ENCODE peak calls at places on chromosomes 12 and 14, in seven cellular contexts. P is hepatocyte, W is mammary epithelial cell, Z is endothelial cell of umbilical vein, X is fibroblast of lung, K is neural progenitor cell, I is PC-3. J is an unnamed sample. For H3K79me2, the result is how much of the 10 kb centered on the place peaks cover.

GRCh38 chr12:57893460-57894353 is 47.2 kb upstream of the CTDSP2 start:
- DNase-seq in Z (peak), K (peak), W (no peak), I (no peak), X (peak), P (peak), J (no peak)

GRCh38 chr12:71871116-71871515 is 31.6 kb downstream of the TBC1D15 start:
- DNase-seq in X (peak), K (no peak), Z (no peak), W (no peak), P (no peak), I (peak), J (no peak)

GRCh38 chr12:55713721-55714120 is 2.1 kb upstream of the BLOC1S1 start:
- DNase-seq in I (peak), W (peak), K (no peak), P (no peak), X (peak), Z (no peak), J (no peak)

GRCh38 chr12:122460061-122460460 is 37.6 kb upstream of the CLIP1 start:
- DNase-seq in W (no peak), I (no peak), Z (no peak), K (no peak), P (no peak), X (no peak), J (no peak)

GRCh38 chr12:95195122-95195521 is 22.1 kb downstream of the FGD6 start:
- DNase-seq in K (no peak), Z (no peak), W (no peak), I (peak), X (no peak), P (no peak), J (no peak)

GRCh38 chr14:105486974-105487448 is 325 bp downstream of the CRIP1 start:
- DNase-seq in W (no peak), P (no peak), X (no peak), K (peak), Z (no peak), I (no peak), J (peak)

GRCh38 chr12:130482448-130482847 is 144.8 kb downstream of the PIWIL1 start:
- DNase-seq in P (no peak), K (peak), X (no peak), I (no peak), Z (no peak), W (no peak), J (no peak)

GRCh38 chr12:97127061-97127460 is 220.0 kb downstream of the NEDD1 start:
- DNase-seq in W (no peak), Z (peak), X (no peak), K (peak), I (no peak), P (no peak), J (no peak)

GRCh38 chr12:132622437-132623071 is 4.0 kb downstream of the P2RX2 start:
- DNase-seq in P (no peak), X (peak), K (no peak), Z (no peak), I (peak), W (no peak), J (peak)

GRCh38 chr12:51922762-51923505 is 15.6 kb downstream of the ACVRL1 start:
- DNase-seq in K (no peak), I (peak), P (no peak), W (no peak), Z (peak), X (peak), J (no peak)

GRCh38 chr12:21971344-21971743 is 30.1 kb upstream of the ABCC9 start:
- DNase-seq in P (no peak), K (peak), Z (no peak), W (no peak), I (no peak), X (no peak), J (peak)

GRCh38 chr12:50059440-50060119 is 2.2 kb downstream of the ASIC1 start:
- DNase-seq in P (no peak), Z (no peak), K (no peak), W (no peak), I (no peak), X (no peak), J (no peak)

GRCh38 chr14:38004610-38004879 is 203.2 kb upstream of the SSTR1 start:
- DNase-seq in Z (no peak), W (no peak), K (peak), X (no peak), I (no peak), P (no peak), J (no peak)

GRCh38 chr12:10634427-10634826 is 21.0 kb upstream of the MAGOHB start:
- DNase-seq in Z (no peak), I (peak), P (no peak), X (no peak), W (peak), K (no peak), J (no peak)

GRCh38 chr14:103221781-103222358 is 98.6 kb downstream of the TNFAIP2 start:
- DNase-seq in I (no peak), K (no peak), X (no peak), W (no peak), P (no peak), Z (no peak), J (no peak)

DNA sequence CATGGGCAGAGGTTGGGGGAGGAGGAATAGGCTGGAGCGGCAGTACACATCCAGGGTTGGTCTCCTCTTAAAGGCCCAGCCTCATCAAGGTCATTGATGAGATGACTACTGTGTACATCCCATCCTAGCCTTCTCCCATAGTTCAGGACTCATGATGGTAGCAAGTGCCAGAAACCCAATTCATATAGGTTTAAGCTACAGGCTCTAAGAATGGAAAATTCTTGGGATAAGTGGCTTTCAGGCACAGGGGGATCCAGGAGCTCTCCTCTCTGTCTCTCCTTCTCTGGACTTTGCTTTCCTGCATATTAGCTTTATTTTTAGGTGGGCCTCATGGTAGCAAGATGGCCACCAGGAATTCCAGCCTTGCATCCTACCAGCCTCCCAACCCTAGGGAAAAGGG is 6.3 kb downstream of the SDSL start:
- DNase-seq in I (no peak), Z (no peak), K (no peak), P (no peak), W (no peak), X (no peak), J (no peak)
- H3K4me3 ChIP-seq in I (no peak), Z (no peak), K (no peak), P (no peak), W (no peak), X (no peak), J (no peak)

GRCh38 chr14:71415404-71415690 is 508.1 kb downstream of the PCNX1 start:
- DNase-seq in K (no peak), I (no peak), X (peak), W (no peak), Z (no peak), P (no peak), J (no peak)
- H3K79me2 ChIP-seq in K (under half), I (half or more), X (under half), W (half or more), Z (under half), P (half or more), J (under half)

GRCh38 chr12:106140223-106140986 is 1.7 kb upstream of the NUAK1 start:
- DNase-seq in X (no peak), I (no peak), Z (no peak), P (peak), K (peak), W (no peak), J (no peak)

GRCh38 chr12:106142591-106143261 is 4.0 kb upstream of the NUAK1 start:
- DNase-seq in P (no peak), X (no peak), Z (no peak), W (no peak), I (no peak), K (no peak), J (no peak)

GRCh38 chr12:106139422-106140141 is 828 bp upstream of the NUAK1 start:
- DNase-seq in P (peak), X (peak), K (peak), I (peak), W (peak), Z (peak), J (no peak)

GRCh38 chr12:106141452-106141851 is 2.7 kb upstream of the NUAK1 start:
- DNase-seq in K (no peak), P (no peak), X (no peak), W (no peak), Z (no peak), I (no peak), J (no peak)

GRCh38 chr12:106141003-106141402 is 2.2 kb upstream of the NUAK1 start:
- DNase-seq in K (no peak), X (no peak), W (no peak), P (no peak), Z (no peak), I (no peak), J (no peak)
- H3K4me3 ChIP-seq in K (peak), X (no peak), W (no peak), P (no peak), Z (no peak), I (no peak), J (no peak)

GRCh38 chr12:65857875-65858274 is 33.6 kb downstream of the HMGA2 start:
- DNase-seq in P (no peak), K (no peak), X (no peak), W (no peak), I (no peak), Z (peak), J (no peak)

GRCh38 chr12:65854629-65855028 is 30.3 kb downstream of the HMGA2 start:
- DNase-seq in W (no peak), X (no peak), I (no peak), Z (no peak), K (no peak), P (no peak), J (no peak)

GRCh38 chr12:65856521-65856920 is 32.2 kb downstream of the HMGA2 start:
- DNase-seq in K (no peak), X (no peak), I (no peak), P (no peak), Z (no peak), W (no peak), J (no peak)

GRCh38 chr12:65858831-65859230 is 34.5 kb downstream of the HMGA2 start:
- DNase-seq in Z (peak), K (no peak), I (peak), X (peak), W (no peak), P (no peak), J (no peak)

GRCh38 chr12:65853489-65854157 is 29.3 kb downstream of the HMGA2 start:
- DNase-seq in P (peak), I (no peak), Z (peak), W (no peak), K (no peak), X (peak), J (no peak)
- H3K79me2 ChIP-seq in P (under half), I (half or more), Z (half or more), W (half or more), K (half or more), X (half or more), J (under half)

GRCh38 chr14:95835331-95835730 is 41.3 kb upstream of the TUNAR start:
- DNase-seq in Z (peak), P (no peak), W (no peak), I (no peak), X (no peak), K (no peak), J (peak)
- H3K4me3 ChIP-seq in Z (no peak), P (no peak), W (no peak), I (no peak), X (no peak), K (no peak), J (no peak)

DNA sequence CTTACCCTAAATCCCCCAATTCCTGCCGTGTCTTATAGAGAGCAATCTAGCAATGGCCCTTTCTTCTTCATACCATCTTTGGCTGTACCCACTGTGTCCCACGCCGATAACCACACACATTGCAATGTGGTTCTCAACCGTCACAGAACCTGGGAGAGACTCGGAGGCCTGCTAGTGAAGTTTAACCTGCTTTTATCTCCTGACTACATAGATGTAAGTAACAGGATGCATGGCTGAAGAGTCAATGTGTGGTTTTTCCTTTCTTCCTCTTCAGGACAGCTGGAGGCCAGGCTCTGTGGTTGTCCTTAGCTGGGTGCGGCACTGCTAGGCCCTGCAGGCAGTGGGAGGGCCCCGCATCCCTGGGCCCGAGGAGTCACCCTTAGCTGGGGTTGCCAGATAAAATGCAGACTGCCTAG is 51.3 kb downstream of the ZNF664 start:
- DNase-seq in P (no peak), I (peak), W (peak), Z (no peak), X (no peak), K (no peak), J (no peak)
- H3K79me2 ChIP-seq in P (under half), I (under half), W (under half), Z (under half), X (under half), K (under half), J (under half)

GRCh38 chr12:26116829-26117228 is 8.0 kb downstream of the BHLHE41 start:
- DNase-seq in P (no peak), Z (no peak), W (peak), K (no peak), I (peak), X (no peak), J (peak)

GRCh38 chr12:26112703-26113147 is 12.1 kb downstream of the BHLHE41 start:
- DNase-seq in Z (no peak), P (peak), X (no peak), W (no peak), I (peak), K (peak), J (no peak)

GRCh38 chr12:26113194-26113654 is 11.6 kb downstream of the BHLHE41 start:
- DNase-seq in Z (no peak), K (peak), W (no peak), X (no peak), P (no peak), I (peak), J (no peak)

GRCh38 chr12:26113853-26114719 is 10.8 kb downstream of the BHLHE41 start:
- DNase-seq in Z (peak), K (peak), P (peak), W (peak), I (peak), X (peak), J (peak)

GRCh38 chr12:26114720-26115406 is 10.0 kb downstream of the BHLHE41 start:
- DNase-seq in P (no peak), I (no peak), Z (no peak), W (no peak), K (no peak), X (no peak), J (no peak)
- H3K4me3 ChIP-seq in P (peak), I (peak), Z (peak), W (peak), K (peak), X (peak), J (peak)